ENCODE peak calls at places on chromosomes 2 and 18, in eight cellular contexts. N is upper lobe of right lung, L is left lung, I is cardiac fibroblast, S is tibial nerve, R is AG04449, Q is AG10803, Z is heart right ventricle. K is an unnamed sample.

GRCh38 chr2:194962254-194962653 is 694.8 kb upstream of the SLC39A10 start:
- DNase-seq in N (no peak), L (no peak), I (no peak), S (no peak), R (no peak), Q (no peak), Z (no peak), K (no peak)

GRCh38 chr2:128619471-128620325 is 301.0 kb upstream of the HS6ST1 start:
- DNase-seq in N (peak; percentile 57), L (no peak), I (no peak), S (no peak), R (no peak), Q (no peak), Z (no peak), K (no peak)

GRCh38 chr2:132593171-132593570 is 76.8 kb downstream of the LYPD1 start:
- DNase-seq in N (no peak), L (no peak), I (no peak), S (no peak), R (peak; percentile 4), Q (no peak), Z (no peak), K (no peak)

GRCh38 chr2:40415391-40415790 is 36.5 kb downstream of the SLC8A1 start:
- DNase-seq in N (no peak), L (no peak), I (no peak), S (no peak), R (no peak), Q (no peak), Z (no peak), K (no peak)

GRCh38 chr18:43396266-43396665 is 119.0 kb upstream of the SYT4 start:
- DNase-seq in N (no peak), L (no peak), I (peak; percentile 53), S (no peak), R (no peak), Q (no peak), Z (no peak), K (no peak)

GRCh38 chr2:102417946-102418345 is 5.0 kb upstream of the IL18RAP start:
- DNase-seq in N (no peak), L (no peak), I (no peak), S (no peak), R (no peak), Q (no peak), Z (no peak), K (no peak)

GRCh38 chr18:79320216-79320615 is 75.5 kb upstream of the NFATC1 start:
- DNase-seq in N (no peak), L (no peak), I (no peak), S (no peak), R (no peak), Q (no peak), Z (no peak), K (no peak)

GRCh38 chr2:72923833-72924352 is 6.6 kb downstream of the EMX1 start:
- DNase-seq in N (peak; percentile 64), L (peak; percentile 64), I (no peak), S (no peak), R (no peak), Q (no peak), Z (no peak), K (no peak)

GRCh38 chr2:55707751-55708150 is 14.1 kb upstream of the PNPT1 start:
- DNase-seq in N (no peak), L (no peak), I (no peak), S (no peak), R (no peak), Q (no peak), Z (no peak), K (no peak)

GRCh38 chr2:235026137-235026536 is 74.3 kb downstream of the SH3BP4 start:
- DNase-seq in N (peak; percentile 16), L (no peak), I (peak; percentile 95), S (no peak), R (peak; percentile 29), Q (peak; percentile 87), Z (no peak), K (no peak)

GRCh38 chr18:63111549-63112402 is 207.8 kb downstream of the BCL2 start:
- DNase-seq in N (no peak), L (no peak), I (no peak), S (no peak), R (no peak), Q (no peak), Z (no peak), K (no peak)

GRCh38 chr18:69968073-69968472 is 20.4 kb upstream of the CD226 start:
- DNase-seq in N (no peak), L (no peak), I (no peak), S (no peak), R (no peak), Q (no peak), Z (no peak), K (no peak)

GRCh38 chr2:60925994-60926750 is 44.8 kb downstream of the REL start:
- DNase-seq in N (no peak), L (no peak), I (no peak), S (no peak), R (peak; percentile 10), Q (peak; percentile 7), Z (no peak), K (no peak)

GRCh38 chr18:10085405-10085804 is 171.6 kb downstream of the VAPA start:
- DNase-seq in N (no peak), L (no peak), I (no peak), S (no peak), R (no peak), Q (peak; percentile 57), Z (no peak), K (no peak)

GRCh38 chr18:62612721-62613120 is 89.9 kb downstream of the ZCCHC2 start:
- DNase-seq in N (no peak), L (no peak), I (no peak), S (no peak), R (no peak), Q (no peak), Z (no peak), K (no peak)

GRCh38 chr2:68251855-68252406 is 401 bp downstream of the PPP3R1 start:
- DNase-seq in N (peak; percentile 75), L (peak; percentile 87), I (no peak), S (no peak), R (no peak), Q (no peak), Z (peak; percentile 47), K (peak; percentile 37)

GRCh38 chr18:60568211-60568610 is 195.6 kb upstream of the MC4R start:
- DNase-seq in N (no peak), L (no peak), I (peak; percentile 2), S (no peak), R (no peak), Q (no peak), Z (no peak), K (no peak)

GRCh38 chr2:206442854-206443734 is at the start of gene ADAM23:
- DNase-seq in N (no peak), L (peak; percentile 69), I (peak; percentile 32), S (no peak), R (no peak), Q (peak; percentile 31), Z (peak; percentile 67), K (peak; percentile 85)

DNA sequence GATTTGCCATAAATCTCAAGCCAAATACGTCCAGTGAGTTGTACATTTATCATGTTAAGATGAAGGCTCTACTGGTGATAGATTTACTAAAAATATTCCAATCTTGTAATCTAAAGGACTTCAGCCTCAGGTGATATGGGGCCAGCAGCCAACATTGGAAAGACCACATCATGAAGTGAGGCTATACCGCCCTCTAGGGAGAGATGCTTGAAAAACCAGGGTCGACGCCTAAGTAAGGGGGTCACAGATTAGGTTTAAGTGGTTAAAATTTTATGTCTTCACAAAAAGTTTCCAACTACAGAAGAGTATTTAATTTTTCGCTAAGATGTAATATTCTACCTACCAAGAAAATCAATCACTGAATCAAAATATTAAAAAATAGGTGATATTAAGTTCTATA is 33.3 kb downstream of the DOCK10 start:
- DNase-seq in N (no peak), L (no peak), I (no peak), S (no peak), R (no peak), Q (no peak), Z (no peak), K (no peak)
- TF ChIP-seq CTCF in N (peak; percentile 32), L (no peak), I (peak; percentile 41), S (no peak), R (peak; percentile 13), Q (peak; percentile 29), Z (no peak), K (peak; percentile 13)

DNA sequence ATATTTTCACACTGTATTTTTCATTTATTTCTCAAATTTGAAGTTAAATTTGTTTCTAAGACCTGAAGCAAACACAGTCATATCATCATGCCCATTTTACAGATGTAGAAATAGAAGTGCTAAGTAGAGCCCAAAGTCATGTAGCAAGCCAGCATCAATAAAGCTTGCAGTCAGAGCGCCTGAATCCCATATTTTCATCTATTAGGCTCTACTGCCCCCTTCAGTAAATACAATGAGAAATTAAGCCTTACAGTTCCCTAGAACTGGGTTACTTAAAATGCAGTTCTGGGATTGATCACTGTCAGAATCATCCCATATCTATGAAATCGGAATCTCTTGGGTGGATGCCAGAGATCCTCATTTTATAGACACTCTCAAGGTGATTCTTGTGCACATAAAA is 419.9 kb downstream of the TGIF1 start:
- DNase-seq in N (no peak), L (no peak), I (peak; percentile 83), S (no peak), R (no peak), Q (peak; percentile 63), Z (no peak), K (no peak)
- TF ChIP-seq CTCF in N (peak; percentile 47), L (peak; percentile 48), I (peak; percentile 47), S (peak; percentile 48), R (peak; percentile 28), Q (peak; percentile 63), Z (peak; percentile 31), K (no peak)

DNA sequence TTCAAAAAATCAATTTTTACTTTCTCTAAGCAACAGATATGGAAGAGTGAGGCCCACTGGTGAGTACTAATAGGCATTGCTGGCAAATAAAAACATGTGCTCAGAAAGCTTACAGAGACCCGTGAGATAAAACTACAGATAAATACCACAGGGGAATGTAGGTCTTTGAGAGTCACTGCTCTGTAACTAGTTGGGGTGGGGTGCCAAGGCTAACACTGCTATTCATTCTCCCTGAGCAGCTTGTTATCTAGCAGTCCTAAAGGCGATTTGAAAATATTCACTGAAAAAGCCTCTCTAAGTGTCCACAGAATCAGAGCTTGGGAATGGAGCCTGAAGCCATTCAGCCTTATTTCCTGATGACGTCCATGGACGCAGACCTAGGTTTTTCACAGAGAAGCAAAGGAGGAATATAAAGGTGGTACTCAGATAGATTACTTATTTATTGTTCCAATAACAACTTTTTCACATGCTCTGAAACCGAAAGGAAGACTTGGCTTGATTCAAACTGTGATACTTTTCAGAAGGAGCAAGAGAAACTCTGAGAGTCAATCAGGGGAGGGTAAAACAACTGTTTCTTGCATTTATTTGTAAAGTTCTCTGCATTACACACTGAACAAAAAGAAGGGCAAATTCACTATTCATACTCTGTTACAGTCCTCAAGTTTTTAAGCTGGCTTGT is 188.4 kb downstream of the PPP1R1C start:
- DNase-seq in N (no peak), L (no peak), I (no peak), S (no peak), R (no peak), Q (no peak), Z (no peak), K (no peak)
- TF ChIP-seq CTCF in N (no peak), L (no peak), I (no peak), S (no peak), R (no peak), Q (no peak), Z (no peak), K (no peak)

DNA sequence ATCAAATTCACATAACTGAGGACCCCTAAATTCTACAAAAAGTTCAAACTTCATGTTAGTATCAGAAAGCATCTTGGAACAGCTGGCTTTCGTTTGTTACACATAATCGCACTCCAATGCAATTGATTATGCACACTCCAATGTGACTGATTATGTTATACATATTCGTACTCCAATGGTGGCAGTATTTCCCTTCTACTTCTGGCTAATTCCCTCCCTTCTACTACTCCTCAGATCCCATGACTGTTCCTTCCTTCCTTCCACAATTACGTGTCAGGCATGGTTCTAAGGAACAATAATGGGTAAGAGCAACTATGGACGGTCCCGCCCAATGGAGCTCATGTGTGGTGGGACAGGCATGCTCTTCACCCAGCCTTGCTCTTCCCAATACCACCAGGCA is 137.1 kb upstream of the CCDC150 start:
- DNase-seq in N (no peak), L (no peak), I (no peak), S (no peak), R (no peak), Q (no peak), Z (no peak), K (no peak)
- TF ChIP-seq CTCF in N (no peak), L (no peak), I (no peak), S (no peak), R (no peak), Q (no peak), Z (no peak), K (no peak)